ENCODE peak calls at places on chromosomes 1 and 21, in eight cellular contexts. G, K, T, C, P, J, U and R are unnamed samples.

GRCh38 chr1:78275456-78275855 is 215.3 kb upstream of the PTGFR start:
- DNase-seq in G (no peak), K (no peak), T (no peak), C (no peak), P (no peak), J (no peak), U (no peak), R (no peak)

GRCh38 chr21:41229527-41230248 is 61.7 kb downstream of the BACE2 start:
- DNase-seq in G (no peak), K (no peak), T (no peak), C (no peak), P (no peak), J (no peak), U (no peak), R (no peak)

GRCh38 chr1:245361056-245361455 is 206.3 kb downstream of the KIF26B start:
- DNase-seq in G (no peak), K (no peak), T (no peak), C (no peak), P (no peak), J (no peak), U (no peak), R (no peak)

GRCh38 chr1:85464497-85465098 is 361 bp downstream of the DDAH1 start:
- DNase-seq in G (peak), K (no peak), T (peak), C (no peak), P (peak), J (peak), U (no peak), R (peak)

GRCh38 chr1:30899577-30900389 is 8.8 kb downstream of the SDC3 start:
- DNase-seq in G (no peak), K (no peak), T (no peak), C (no peak), P (no peak), J (no peak), U (no peak), R (peak)

GRCh38 chr1:9399510-9400424 is 107.1 kb downstream of the SPSB1 start:
- DNase-seq in G (no peak), K (no peak), T (no peak), C (no peak), P (peak), J (peak), U (no peak), R (no peak)

GRCh38 chr1:21904725-21905520 is 32.2 kb downstream of the HSPG2 start:
- DNase-seq in G (peak), K (no peak), T (no peak), C (no peak), P (peak), J (no peak), U (no peak), R (no peak)

GRCh38 chr1:246160398-246160797 is 346.7 kb downstream of the SMYD3 start:
- DNase-seq in G (no peak), K (no peak), T (no peak), C (no peak), P (no peak), J (no peak), U (no peak), R (no peak)